ENCODE peak calls at places on chromosome 2, in five cellular contexts. V is DND-41, T is cardiac muscle cell, S is fibroblast of the aortic adventitia, N is left ventricle myocardium inferior. Z is an unnamed sample.

GRCh38 chr2:137507237-137507636 is 457.0 kb upstream of the HNMT start:
- DNase-seq in N (no peak), V (no peak), T (no peak), S (no peak), Z (no peak)

GRCh38 chr2:20596193-20596972 is 54.5 kb downstream of the HS1BP3 start:
- DNase-seq in N (no peak), T (no peak), S (no peak), V (no peak), Z (no peak)

GRCh38 chr2:221895366-221896121 is 323.4 kb upstream of the EPHA4 start:
- DNase-seq in V (no peak), S (peak), N (no peak), T (no peak), Z (peak)

GRCh38 chr2:95738301-95738700 is 146.5 kb downstream of the TRIM43 start:
- DNase-seq in T (no peak), S (no peak), V (no peak), N (no peak), Z (no peak)

GRCh38 chr2:23037596-23037995 is 347.4 kb upstream of the KLHL29 start:
- DNase-seq in T (no peak), S (no peak), V (no peak), N (no peak), Z (no peak)

GRCh38 chr2:29295843-29296242 is 180.6 kb downstream of the CLIP4 start:
- DNase-seq in S (peak), N (no peak), V (peak), T (no peak), Z (no peak)

GRCh38 chr2:185979546-185980071 is 241.0 kb downstream of the FSIP2 start:
- DNase-seq in S (no peak), V (no peak), T (no peak), N (no peak), Z (peak)

GRCh38 chr2:213315168-213315876 is 31.1 kb downstream of the SPAG16 start:
- DNase-seq in S (peak), T (no peak), N (no peak), V (no peak), Z (peak)

GRCh38 chr2:182426082-182426914 is 538 bp downstream of the PDE1A start:
- DNase-seq in T (peak), S (peak), N (no peak), V (no peak), Z (no peak)

GRCh38 chr2:53724511-53724910 is 43.1 kb upstream of the CHAC2 start:
- DNase-seq in S (peak), N (no peak), V (no peak), T (peak), Z (peak)

GRCh38 chr2:134310450-134311079 is 56.7 kb downstream of the MGAT5 start:
- DNase-seq in V (no peak), N (no peak), S (peak), T (no peak), Z (no peak)

GRCh38 chr2:112332123-112332696 is 56.8 kb downstream of the ZC3H6 start:
- DNase-seq in S (no peak), N (no peak), T (no peak), V (no peak), Z (no peak)

GRCh38 chr2:128784626-128785306 is 466.1 kb upstream of the HS6ST1 start:
- DNase-seq in V (no peak), S (no peak), T (no peak), N (no peak), Z (no peak)

GRCh38 chr2:204900910-204901309 is 355.6 kb downstream of the PARD3B start:
- DNase-seq in T (peak), N (no peak), S (no peak), V (no peak), Z (no peak)

GRCh38 chr2:119838179-119838578 is 78.5 kb downstream of the PTPN4 start:
- DNase-seq in S (no peak), T (no peak), V (no peak), N (no peak), Z (no peak)

GRCh38 chr2:110994250-110994961 is 126.3 kb upstream of the BCL2L11 start:
- DNase-seq in V (peak), S (peak), T (peak), N (no peak), Z (no peak)

GRCh38 chr2:85787282-85787980 is 33.6 kb downstream of the ATOH8 start:
- DNase-seq in S (no peak), T (no peak), V (no peak), N (no peak), Z (no peak)

GRCh38 chr2:127584047-127584446 is 48.6 kb downstream of the MYO7B start:
- DNase-seq in S (no peak), V (no peak), N (no peak), T (no peak), Z (no peak)

GRCh38 chr2:134359367-134360081 is 105.7 kb downstream of the MGAT5 start:
- DNase-seq in T (no peak), S (no peak), N (peak), V (no peak), Z (no peak)

GRCh38 chr2:238391042-238391441 is 35.7 kb upstream of the ASB1 start:
- DNase-seq in S (no peak), T (no peak), V (no peak), N (no peak), Z (no peak)

GRCh38 chr2:120722211-120722602 is 13.5 kb upstream of the GLI2 start:
- DNase-seq in N (no peak), V (no peak), S (no peak), T (no peak), Z (no peak)

GRCh38 chr2:162244559-162245031 is 1.4 kb upstream of the FAP start:
- DNase-seq in S (peak), T (peak), V (no peak), N (no peak), Z (peak)

GRCh38 chr2:166180951-166181812 is 53.4 kb upstream of the SCN1A start:
- DNase-seq in T (peak), V (peak), N (no peak), S (peak), Z (peak)

GRCh38 chr2:204863351-204863750 is 318.1 kb downstream of the PARD3B start:
- DNase-seq in N (no peak), T (no peak), S (no peak), V (no peak), Z (no peak)

GRCh38 chr2:127568128-127568527 is 32.6 kb downstream of the MYO7B start:
- DNase-seq in N (no peak), V (no peak), S (no peak), T (no peak), Z (no peak)

GRCh38 chr2:168809537-168809936 is 7.1 kb downstream of the NOSTRIN start:
- DNase-seq in T (no peak), N (no peak), V (no peak), S (no peak), Z (no peak)

DNA sequence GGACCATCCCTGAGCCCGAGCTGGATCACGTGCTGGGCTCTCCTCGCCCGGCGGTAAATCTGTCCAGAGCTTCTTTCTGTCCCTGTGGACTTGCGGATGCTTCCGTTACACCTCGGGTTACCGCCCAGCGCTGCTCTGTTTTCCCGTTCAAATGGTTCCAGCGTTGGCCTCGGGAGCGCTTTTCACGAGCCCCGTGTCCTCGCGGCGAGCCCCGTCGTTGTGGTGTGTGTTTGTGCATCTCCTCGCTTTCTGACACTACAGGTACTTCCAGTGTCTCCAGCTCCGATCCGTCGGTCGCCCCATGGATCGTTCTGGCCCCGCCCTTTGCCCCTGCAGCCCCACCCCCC is 77.4 kb downstream of the RTP5 start:
- DNase-seq in V (no peak), T (no peak), N (no peak), S (no peak), Z (no peak)
- H3K4me3 ChIP-seq in V (no peak), T (no peak), N (no peak), S (no peak), Z (no peak)

GRCh38 chr2:220191031-220191430 is 563.6 kb downstream of the SLC4A3 start:
- DNase-seq in N (no peak), T (no peak), S (no peak), V (no peak), Z (no peak)

GRCh38 chr2:220188031-220188430 is 560.6 kb downstream of the SLC4A3 start:
- DNase-seq in N (no peak), S (peak), V (no peak), T (peak), Z (peak)

GRCh38 chr2:220182790-220183189 is 555.4 kb downstream of the SLC4A3 start:
- DNase-seq in T (no peak), S (no peak), N (no peak), V (no peak), Z (no peak)

GRCh38 chr2:220181158-220181557 is 553.7 kb downstream of the SLC4A3 start:
- DNase-seq in V (no peak), N (no peak), T (no peak), S (peak), Z (no peak)

DNA sequence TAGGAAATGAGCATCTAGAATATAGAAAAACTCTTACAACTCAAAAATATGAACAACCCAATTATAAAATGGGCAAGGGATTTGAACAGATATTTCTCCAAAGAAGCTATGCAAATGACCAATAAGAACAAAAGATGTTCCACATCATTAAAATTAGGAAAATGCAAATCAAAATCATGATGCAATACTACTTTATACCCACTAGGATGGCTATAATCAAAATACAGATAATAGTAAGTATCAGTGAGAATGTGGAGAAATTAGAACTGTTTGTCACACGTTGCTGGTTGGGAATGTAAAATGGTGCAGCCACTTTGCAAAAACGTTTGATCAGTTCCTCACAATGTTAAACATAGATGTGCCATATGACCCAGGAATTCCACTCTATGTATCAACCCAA is 558.3 kb downstream of the SLC4A3 start:
- DNase-seq in N (no peak), T (no peak), S (no peak), V (no peak), Z (no peak)
- TF ChIP-seq CTCF in N (no peak), T (no peak), S (peak), V (no peak), Z (no peak)

GRCh38 chr2:206218792-206219509 is 55.5 kb upstream of the ZDBF2 start:
- DNase-seq in V (no peak), S (no peak), T (peak), N (no peak), Z (no peak)
- H3K4me3 ChIP-seq in V (no peak), S (no peak), T (no peak), N (no peak), Z (no peak)

GRCh38 chr2:196259507-196260481 is 88.4 kb upstream of the STK17B start:
- DNase-seq in V (peak), N (no peak), S (peak), T (peak), Z (peak)

GRCh38 chr2:196266351-196266750 is 95.0 kb upstream of the STK17B start:
- DNase-seq in N (no peak), T (no peak), S (no peak), V (no peak), Z (no peak)

GRCh38 chr2:196263181-196263747 is 91.9 kb upstream of the STK17B start:
- DNase-seq in N (no peak), V (peak), T (peak), S (no peak), Z (peak)

GRCh38 chr2:196260546-196260945 is 89.2 kb upstream of the STK17B start:
- DNase-seq in N (no peak), T (no peak), V (peak), S (no peak), Z (no peak)

DNA sequence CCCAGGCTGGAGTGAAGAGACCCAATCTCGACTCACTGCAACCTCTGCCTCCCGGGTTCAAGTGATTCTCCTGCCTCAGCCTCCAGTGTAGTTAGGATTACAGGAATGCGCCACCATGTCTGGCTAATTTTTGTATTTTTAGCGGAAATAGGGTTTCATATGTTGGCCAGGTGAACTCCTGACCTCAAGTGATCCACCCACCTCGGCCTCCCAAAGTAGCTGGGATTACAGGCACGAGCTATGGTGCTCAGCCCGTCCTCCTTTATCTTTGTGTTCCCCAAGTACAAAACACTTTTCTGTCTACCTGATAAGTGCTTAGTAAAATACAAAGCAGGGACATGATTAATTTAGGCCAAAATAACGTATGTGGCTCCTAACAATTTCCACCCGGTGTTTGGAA is 91.2 kb upstream of the STK17B start:
- DNase-seq in N (no peak), V (peak), T (no peak), S (no peak), Z (no peak)
- TF ChIP-seq CTCF in N (no peak), V (no peak), T (no peak), S (no peak), Z (no peak)

Z was measured in astrocyte of the spinal cord.